ENCODE peak calls at places on chromosomes 12 and 14, in seven cellular contexts. X is left ventricle myocardium inferior; S is naive thymus-derived CD4-positive, alpha-beta T cell; V is kidney; J is GM23248; E is tibial artery; H is right lobe of liver. A is an unnamed sample. For H3K36me3 and H3K9me3, the result is how much of the 10 kb centered on the place peaks cover.

GRCh38 chr14:93395227-93395626 is 35.5 kb upstream of the UNC79 start:
- DNase-seq in X (no peak), J (no peak), E (no peak), H (no peak), V (no peak), S (no peak), A (no peak)

GRCh38 chr12:123763093-123763492 is 992 bp downstream of the DNAH10 start:
- DNase-seq in E (no peak), J (no peak), S (no peak), X (no peak), H (no peak), V (no peak), A (no peak)

GRCh38 chr14:99261916-99262787 is 9.8 kb downstream of the BCL11B start:
- DNase-seq in V (no peak), E (peak), S (peak), J (no peak), H (no peak), X (no peak), A (no peak)

GRCh38 chr14:35414365-35414764 is 9.8 kb upstream of the NFKBIA start:
- DNase-seq in V (no peak), S (no peak), E (no peak), X (no peak), H (no peak), J (peak), A (no peak)

GRCh38 chr12:72510772-72511171 is 238.6 kb downstream of the TRHDE start:
- DNase-seq in E (no peak), H (no peak), S (no peak), J (no peak), X (no peak), V (no peak), A (no peak)

GRCh38 chr14:24241829-24242443 is 487 bp downstream of the TINF2 start:
- DNase-seq in V (peak), H (peak), X (peak), S (peak), E (peak), J (peak), A (peak)

GRCh38 chr12:21819236-21819635 is 44.7 kb upstream of the KCNJ8 start:
- DNase-seq in S (no peak), V (no peak), E (no peak), X (no peak), H (no peak), J (peak), A (no peak)

GRCh38 chr12:69898236-69898635 is 73.2 kb downstream of the MYRFL start:
- DNase-seq in J (peak), H (no peak), V (no peak), X (no peak), S (no peak), E (no peak), A (no peak)

GRCh38 chr12:93200291-93200917 is 177.3 kb upstream of the NUDT4 start:
- DNase-seq in H (no peak), E (no peak), J (no peak), V (no peak), X (no peak), S (no peak), A (no peak)

DNA sequence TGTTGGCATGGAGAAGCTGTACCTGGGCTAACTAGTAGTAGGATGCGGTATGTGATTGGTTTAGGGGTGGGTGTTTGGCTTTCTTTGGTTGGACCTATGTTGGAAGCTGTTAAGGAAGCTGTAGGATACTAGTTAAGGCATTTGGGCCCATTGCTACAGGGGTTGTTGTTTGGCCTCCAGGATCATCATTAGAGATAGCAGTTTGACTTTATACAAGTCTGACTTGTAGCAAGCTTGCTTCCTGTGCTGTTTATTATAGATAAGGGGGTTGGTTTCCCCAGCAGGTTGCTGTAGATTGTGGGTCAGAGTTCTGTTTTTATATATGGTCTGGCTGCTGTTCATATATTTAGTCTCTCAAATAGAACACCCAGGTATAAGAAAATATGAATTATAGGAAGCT is 1.4 kb upstream of the PRIM1 start:
- DNase-seq in H (no peak), S (no peak), X (no peak), V (no peak), E (no peak), J (no peak), A (no peak)
- H3K36me3 ChIP-seq in H (under half), S (under half), X (under half), V (under half), E (under half), J (under half), A (under half)

GRCh38 chr12:57964421-57964820 is 23.1 kb downstream of the ATP23 start:
- DNase-seq in J (no peak), H (no peak), V (no peak), X (no peak), S (no peak), E (no peak), A (no peak)

GRCh38 chr12:57965766-57966165 is 24.4 kb downstream of the ATP23 start:
- DNase-seq in J (no peak), H (no peak), V (no peak), X (no peak), E (no peak), S (no peak), A (no peak)

GRCh38 chr12:57966536-57966935 is 25.2 kb downstream of the ATP23 start:
- DNase-seq in V (no peak), S (no peak), H (no peak), E (no peak), X (no peak), J (no peak), A (no peak)
- H3K9me3 ChIP-seq in V (under half), S (under half), H (under half), E (under half), X (half or more), J (under half), A (under half)

GRCh38 chr12:115325858-115326257 is 641.9 kb upstream of the TBX3 start:
- DNase-seq in H (peak), S (no peak), X (no peak), V (no peak), J (peak), E (no peak), A (no peak)

GRCh38 chr12:115323223-115323905 is 639.4 kb upstream of the TBX3 start:
- DNase-seq in X (no peak), J (peak), E (no peak), V (no peak), H (no peak), S (no peak), A (no peak)

GRCh38 chr12:115320967-115321366 is 637.0 kb upstream of the TBX3 start:
- DNase-seq in H (no peak), E (no peak), V (peak), J (no peak), X (peak), S (no peak), A (no peak)

GRCh38 chr12:115322275-115322674 is 638.3 kb upstream of the TBX3 start:
- DNase-seq in E (no peak), J (peak), X (no peak), S (no peak), V (no peak), H (no peak), A (no peak)

GRCh38 chr12:115324949-115325638 is 641.1 kb upstream of the TBX3 start:
- DNase-seq in J (no peak), E (no peak), V (no peak), X (no peak), S (no peak), H (no peak), A (no peak)
- H3K27ac ChIP-seq in J (no peak), E (peak), V (no peak), X (peak), S (no peak), H (no peak), A (no peak)

GRCh38 chr12:57142121-57142520 is 5.3 kb downstream of the LRP1-AS start:
- DNase-seq in E (no peak), X (no peak), S (no peak), H (no peak), V (no peak), J (no peak), A (no peak)
- H3K36me3 ChIP-seq in E (half or more), X (half or more), S (under half), H (half or more), V (under half), J (half or more), A (half or more)